ENCODE peak calls at places on chromosomes 11 and 22, in six cellular contexts. F, O, R, H, K and W are unnamed samples.

GRCh38 chr11:47552086-47552580 is 799 bp downstream of the CELF1 start:
- DNase-seq in K (no peak), F (peak), R (no peak), H (peak), O (no peak), W (no peak)

GRCh38 chr22:30198152-30198845 is 48.3 kb downstream of the LIF start:
- DNase-seq in H (no peak), K (no peak), R (no peak), F (no peak), O (no peak), W (no peak)

GRCh38 chr11:73197348-73197747 is 20.7 kb upstream of the P2RY2 start:
- DNase-seq in O (no peak), F (no peak), H (no peak), R (no peak), K (no peak), W (no peak)

GRCh38 chr11:25317221-25317620 is 820.4 kb downstream of the LUZP2 start:
- DNase-seq in F (no peak), H (no peak), O (no peak), R (no peak), K (no peak), W (no peak)

GRCh38 chr11:31542862-31543261 is 33.3 kb downstream of the ELP4 start:
- DNase-seq in R (no peak), F (no peak), H (no peak), O (no peak), K (no peak), W (no peak)

GRCh38 chr22:26273011-26273675 is 103.9 kb downstream of the SEZ6L start:
- DNase-seq in R (no peak), O (no peak), H (no peak), F (no peak), K (no peak), W (no peak)

GRCh38 chr11:61369372-61370348 is 7.5 kb downstream of the TMEM138 start:
- DNase-seq in O (peak), H (no peak), K (no peak), R (no peak), F (peak), W (no peak)

GRCh38 chr11:110989734-110990133 is 255.8 kb upstream of the POU2AF2 start:
- DNase-seq in F (no peak), O (no peak), R (no peak), K (no peak), H (no peak), W (no peak)

GRCh38 chr22:25833091-25833490 is 91.1 kb downstream of the MYO18B start:
- DNase-seq in R (no peak), O (no peak), K (no peak), H (no peak), F (no peak), W (no peak)

GRCh38 chr22:24555160-24555495 is 190 bp upstream of the GUCD1 start:
- DNase-seq in F (peak), H (peak), R (peak), O (peak), K (peak), W (peak)
- TF ChIP-seq ZNF274 in F (no peak), H (no peak), R (no peak), O (no peak), K (no peak), W (no peak)

GRCh38 chr11:109696191-109696897 is 274.4 kb downstream of the C11orf87 start:
- DNase-seq in K (no peak), R (peak), F (no peak), H (no peak), O (no peak), W (no peak)
- TF ChIP-seq ZNF274 in K (no peak), R (no peak), F (no peak), H (no peak), O (no peak), W (no peak)

GRCh38 chr11:127493330-127493729 is 492.8 kb upstream of the KIRREL3 start:
- DNase-seq in K (peak), O (no peak), H (no peak), R (no peak), F (no peak), W (peak)
- TF ChIP-seq ZNF274 in K (no peak), O (no peak), H (no peak), R (no peak), F (no peak), W (no peak)

DNA sequence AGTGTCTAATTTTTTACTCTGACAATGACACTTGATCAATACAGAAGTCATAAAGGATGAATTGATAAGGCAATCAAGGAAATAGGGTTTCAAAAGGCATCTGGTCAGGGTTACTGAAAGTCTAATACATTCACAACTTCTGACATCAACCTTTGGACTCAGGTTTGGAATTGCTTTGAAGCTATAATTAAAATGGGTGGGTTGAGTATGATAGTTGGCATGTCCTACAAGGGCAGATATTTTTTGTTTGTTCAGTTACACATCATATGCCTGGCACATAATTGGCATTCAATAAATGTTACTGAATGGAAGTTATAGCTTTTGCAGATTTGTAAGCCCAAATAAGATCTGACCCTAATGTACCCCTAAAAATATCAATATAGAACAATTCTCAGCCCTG is 7.3 kb upstream of the FUT4 start:
- DNase-seq in O (no peak), R (no peak), H (no peak), F (no peak), K (no peak), W (no peak)
- TF ChIP-seq ZNF274 in O (no peak), R (no peak), H (no peak), F (no peak), K (no peak), W (no peak)

DNA sequence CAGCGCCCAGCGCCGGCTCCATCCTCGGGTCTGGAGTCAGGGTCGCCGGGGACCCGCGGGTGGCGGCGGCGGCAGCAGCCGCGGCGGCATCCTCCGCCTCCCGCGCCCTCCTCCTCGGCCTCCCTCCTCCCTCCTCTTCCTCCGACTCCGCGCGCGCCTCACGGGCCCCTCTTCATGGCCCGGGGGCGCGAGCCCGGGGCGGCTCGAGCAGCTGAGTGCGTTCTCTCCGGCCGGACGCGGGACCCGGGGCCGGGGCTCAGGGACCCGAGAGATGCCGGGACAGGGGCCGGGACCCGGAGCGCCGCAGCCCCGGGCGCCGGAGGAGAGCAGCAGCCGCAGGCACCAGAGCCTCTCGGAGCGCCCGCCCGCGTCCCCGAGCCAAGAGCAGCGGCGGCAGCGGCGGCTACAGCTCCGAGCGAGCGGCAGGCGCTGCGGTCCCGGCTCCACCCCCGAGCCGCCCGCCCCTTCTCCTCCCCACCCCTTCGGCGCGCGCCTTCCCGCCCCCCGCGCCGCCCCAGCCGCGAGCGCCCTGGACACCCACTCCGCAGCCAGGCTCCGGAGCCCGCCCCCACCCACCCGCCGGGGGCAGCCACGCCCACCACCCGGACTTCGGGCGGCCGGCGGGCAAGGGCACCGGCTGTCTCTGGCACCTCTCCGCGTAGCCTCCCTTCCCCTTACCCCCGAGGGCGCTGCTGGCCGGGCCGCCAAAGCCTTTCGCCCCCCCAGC is at the start of gene CHST1:
- DNase-seq in K (peak), F (no peak), R (no peak), O (no peak), H (peak), W (no peak)
- TF ChIP-seq ZNF274 in K (no peak), F (no peak), R (no peak), O (no peak), H (no peak), W (no peak)

DNA sequence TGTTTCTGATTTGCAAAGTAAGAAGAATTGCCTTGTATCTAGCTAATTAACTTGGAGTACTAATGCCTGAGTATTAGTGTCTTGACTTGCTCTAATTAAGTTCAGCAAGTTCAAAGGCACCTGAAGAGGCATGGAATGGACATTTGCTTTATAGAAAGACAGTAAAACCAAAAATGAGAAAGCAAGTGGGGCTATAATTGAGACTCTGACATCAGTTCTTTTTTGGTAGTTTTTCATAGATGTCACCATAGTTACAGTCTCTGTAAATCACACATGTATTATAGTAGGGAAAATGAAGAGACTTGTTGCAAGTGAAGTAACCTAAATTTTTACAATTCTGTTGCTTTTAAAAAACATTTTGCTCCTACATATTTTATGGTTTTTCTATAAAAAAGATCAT is 178.0 kb downstream of the HIPK3 start:
- DNase-seq in K (no peak), F (no peak), R (no peak), O (no peak), H (no peak), W (no peak)
- TF ChIP-seq ZNF274 in K (no peak), F (no peak), R (no peak), O (no peak), H (no peak), W (no peak)

GRCh38 chr11:16194566-16194965 is 161.8 kb downstream of the SOX6 start:
- DNase-seq in R (no peak), O (no peak), K (no peak), H (no peak), F (no peak), W (no peak)
- TF ChIP-seq ZNF274 in R (no peak), O (no peak), K (no peak), H (no peak), F (no peak), W (no peak)

GRCh38 chr11:123357990-123358827 is 71.9 kb upstream of the GRAMD1B start:
- DNase-seq in K (no peak), O (peak), H (peak), R (no peak), F (no peak), W (no peak)
- TF ChIP-seq ZNF274 in K (no peak), O (no peak), H (no peak), R (no peak), F (no peak), W (no peak)

DNA sequence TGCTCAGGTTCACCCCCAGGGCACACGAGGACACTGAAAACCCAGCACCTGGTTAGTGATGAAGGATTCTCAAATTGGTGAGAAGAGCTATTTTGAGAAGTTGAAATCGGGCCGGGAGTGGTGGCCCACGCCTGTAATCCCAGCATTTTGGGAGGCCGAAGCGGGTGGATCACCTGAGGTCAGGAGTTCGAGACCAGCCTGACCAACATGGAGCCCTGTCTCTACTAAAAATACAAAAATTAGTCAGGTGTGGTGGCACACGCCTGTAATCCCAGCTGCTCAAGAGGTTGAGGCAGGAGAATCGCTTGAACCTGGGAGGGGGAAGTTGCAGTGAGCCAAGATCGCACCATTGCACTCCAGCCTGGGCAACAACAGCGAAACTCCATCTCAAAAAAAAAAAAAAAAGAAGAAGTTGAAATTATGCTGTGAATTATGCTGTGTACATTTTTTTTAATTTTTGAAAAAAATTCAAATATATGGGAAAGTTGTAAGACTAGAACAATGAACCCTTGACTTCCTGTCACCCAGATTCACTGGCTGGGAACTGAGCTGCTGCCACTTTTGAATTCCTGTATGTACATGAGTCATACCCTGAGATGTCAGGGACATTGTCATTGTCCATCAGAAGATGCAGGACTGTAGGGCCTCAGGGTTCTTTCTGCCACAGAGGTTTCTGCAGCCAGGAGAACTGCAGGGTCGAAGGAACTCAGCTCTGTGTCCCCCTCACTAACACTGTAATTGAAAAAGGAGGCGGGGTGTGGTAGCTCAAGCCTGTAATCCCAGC is 5.2 kb downstream of the AIFM3 start:
- DNase-seq in K (peak), O (no peak), H (no peak), F (no peak), R (no peak), W (no peak)
- TF ChIP-seq ZNF274 in K (no peak), O (no peak), H (no peak), F (no peak), R (no peak), W (no peak)